ENCODE peak calls at places on chromosome 2, in ten cellular contexts. One of them, this sample, is unnamed.

GRCh38 chr2:241040811-241041334 is 42.5 kb downstream of the SNED1 start:
- DNase-seq in HepG2: no peak
- DNase-seq in IMR-90: no peak
- DNase-seq in astrocyte: no peak
- DNase-seq in HCT116: no peak
- DNase-seq in H1: no peak
- DNase-seq in H9: no peak
- DNase-seq in fibroblast of lung: no peak
- DNase-seq in GM12878: no peak
- DNase-seq in hepatocyte: no peak
- DNase-seq in this sample: no peak

GRCh38 chr2:26471766-26472706 is 5.9 kb downstream of the OTOF start:
- DNase-seq in HepG2: no peak
- DNase-seq in IMR-90: no peak
- DNase-seq in astrocyte: no peak
- DNase-seq in HCT116: no peak
- DNase-seq in H1: no peak
- DNase-seq in H9: no peak
- DNase-seq in fibroblast of lung: no peak
- DNase-seq in GM12878: no peak
- DNase-seq in hepatocyte: no peak
- DNase-seq in this sample: no peak

GRCh38 chr2:216119144-216119543 is 10.0 kb downstream of the XRCC5 start:
- DNase-seq in HepG2: no peak
- DNase-seq in IMR-90: no peak
- DNase-seq in astrocyte: no peak
- DNase-seq in HCT116: no peak
- DNase-seq in H1: no peak
- DNase-seq in H9: no peak
- DNase-seq in fibroblast of lung: peak; percentile 31
- DNase-seq in GM12878: no peak
- DNase-seq in hepatocyte: no peak
- DNase-seq in this sample: no peak

GRCh38 chr2:74379851-74380789 is at the start of gene DCTN1:
- DNase-seq in HepG2: peak; percentile 25
- DNase-seq in IMR-90: peak; percentile 80
- DNase-seq in astrocyte: peak; percentile 70
- DNase-seq in HCT116: no peak
- DNase-seq in H1: peak; percentile 63
- DNase-seq in H9: peak; percentile 69
- DNase-seq in fibroblast of lung: peak; percentile 70
- DNase-seq in GM12878: no peak
- DNase-seq in hepatocyte: peak; percentile 74
- DNase-seq in this sample: no peak

GRCh38 chr2:46913471-46914381 is 1.9 kb downstream of the MCFD2 start:
- DNase-seq in HepG2: peak; percentile 67
- DNase-seq in IMR-90: peak; percentile 78
- DNase-seq in astrocyte: peak; percentile 58
- DNase-seq in HCT116: peak; percentile 27
- DNase-seq in H1: no peak
- DNase-seq in H9: peak; percentile 45
- DNase-seq in fibroblast of lung: peak; percentile 53
- DNase-seq in GM12878: no peak
- DNase-seq in hepatocyte: peak; percentile 35
- DNase-seq in this sample: no peak

GRCh38 chr2:121191191-121192170 is 93.5 kb downstream of the TFCP2L1 start:
- DNase-seq in HepG2: no peak
- DNase-seq in IMR-90: no peak
- DNase-seq in astrocyte: no peak
- DNase-seq in HCT116: no peak
- DNase-seq in H1: no peak
- DNase-seq in H9: no peak
- DNase-seq in fibroblast of lung: no peak
- DNase-seq in GM12878: no peak
- DNase-seq in hepatocyte: no peak
- DNase-seq in this sample: no peak

GRCh38 chr2:16716944-16717343 is 51.3 kb upstream of the CYRIA start:
- DNase-seq in HepG2: no peak
- DNase-seq in IMR-90: no peak
- DNase-seq in astrocyte: no peak
- DNase-seq in HCT116: no peak
- DNase-seq in H1: no peak
- DNase-seq in H9: no peak
- DNase-seq in fibroblast of lung: no peak
- DNase-seq in GM12878: no peak
- DNase-seq in hepatocyte: no peak
- DNase-seq in this sample: no peak

GRCh38 chr2:223633656-223634055 is 31.5 kb upstream of the SCG2 start:
- DNase-seq in HepG2: no peak
- DNase-seq in IMR-90: no peak
- DNase-seq in astrocyte: peak; percentile 17
- DNase-seq in HCT116: no peak
- DNase-seq in H1: no peak
- DNase-seq in H9: no peak
- DNase-seq in fibroblast of lung: no peak
- DNase-seq in GM12878: no peak
- DNase-seq in hepatocyte: no peak
- DNase-seq in this sample: no peak

GRCh38 chr2:59900728-59901452 is 652.6 kb downstream of the BCL11A start:
- DNase-seq in HepG2: no peak
- DNase-seq in IMR-90: no peak
- DNase-seq in astrocyte: no peak
- DNase-seq in HCT116: no peak
- DNase-seq in H1: no peak
- DNase-seq in H9: no peak
- DNase-seq in fibroblast of lung: no peak
- DNase-seq in GM12878: no peak
- DNase-seq in hepatocyte: no peak
- DNase-seq in this sample: no peak

GRCh38 chr2:218883491-218884490 is 3.1 kb downstream of the WNT10A start:
- DNase-seq in HepG2: no peak
- DNase-seq in IMR-90: no peak
- DNase-seq in astrocyte: no peak
- DNase-seq in HCT116: no peak
- DNase-seq in H1: peak; percentile 70
- DNase-seq in H9: no peak
- DNase-seq in fibroblast of lung: no peak
- DNase-seq in GM12878: no peak
- DNase-seq in hepatocyte: peak; percentile 71
- DNase-seq in this sample: no peak

DNA sequence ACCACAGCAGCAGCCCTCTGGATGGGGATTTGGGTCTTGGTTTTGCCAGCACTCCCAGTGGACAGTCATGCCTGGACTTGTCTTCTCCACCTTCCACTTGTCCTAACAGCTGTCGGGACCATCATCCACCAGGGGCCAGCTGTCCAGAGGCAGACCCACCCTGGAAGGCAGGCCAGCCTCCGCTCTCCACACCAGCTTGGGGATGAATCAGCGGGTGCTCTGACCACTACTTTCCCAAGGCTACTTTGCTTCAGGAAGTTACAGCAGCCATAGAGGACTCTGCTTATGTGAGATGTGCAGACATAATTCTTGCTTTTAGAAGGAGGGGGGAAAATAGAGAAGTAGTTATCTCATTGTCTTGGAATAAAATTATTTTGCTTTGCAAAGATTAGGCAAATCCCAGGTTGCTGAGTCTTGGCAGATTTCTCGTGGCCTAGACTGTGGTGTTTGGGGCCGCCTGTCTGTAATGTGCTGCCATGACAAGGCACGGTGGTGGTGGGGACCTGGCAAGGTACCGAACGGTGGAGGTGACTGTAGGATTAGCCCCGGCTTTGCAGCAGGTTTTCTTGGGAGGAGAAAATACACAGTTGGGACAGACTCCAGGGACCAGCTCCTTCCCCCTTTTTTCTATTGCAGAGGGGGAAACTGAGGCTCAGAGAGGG is 148.7 kb downstream of the AGAP1 start:
- DNase-seq in HepG2: no peak
- DNase-seq in IMR-90: peak; percentile 82
- DNase-seq in astrocyte: peak; percentile 71
- DNase-seq in HCT116: no peak
- DNase-seq in H1: no peak
- DNase-seq in H9: no peak
- DNase-seq in fibroblast of lung: peak; percentile 74
- DNase-seq in GM12878: no peak
- DNase-seq in hepatocyte: no peak
- DNase-seq in this sample: no peak
- TF ChIP-seq CTCF in HepG2: no peak
- TF ChIP-seq CTCF in IMR-90: no peak
- TF ChIP-seq CTCF in astrocyte: no peak
- TF ChIP-seq CTCF in HCT116: no peak
- TF ChIP-seq CTCF in H1: peak; percentile 21
- TF ChIP-seq CTCF in H9: peak; percentile 30
- TF ChIP-seq CTCF in fibroblast of lung: no peak
- TF ChIP-seq CTCF in GM12878: no peak
- TF ChIP-seq CTCF in hepatocyte: no peak
- TF ChIP-seq CTCF in this sample: no peak

GRCh38 chr2:61853086-61853847 is 593 bp downstream of the FAM161A start:
- DNase-seq in HepG2: peak; percentile 64
- DNase-seq in IMR-90: no peak
- DNase-seq in astrocyte: peak; percentile 25
- DNase-seq in HCT116: peak; percentile 37
- DNase-seq in H1: no peak
- DNase-seq in H9: peak; percentile 83
- DNase-seq in fibroblast of lung: peak; percentile 52
- DNase-seq in GM12878: no peak
- DNase-seq in hepatocyte: peak; percentile 76
- DNase-seq in this sample: no peak
- H4K20me1 ChIP-seq in HepG2: no peaks in the 10 kb centered on the region
- H4K20me1 ChIP-seq in IMR-90: no peaks in the 10 kb centered on the region
- H4K20me1 ChIP-seq in astrocyte: no peaks in the 10 kb centered on the region
- H4K20me1 ChIP-seq in HCT116: no peaks in the 10 kb centered on the region
- H4K20me1 ChIP-seq in H1: no peaks in the 10 kb centered on the region
- H4K20me1 ChIP-seq in H9: no peaks in the 10 kb centered on the region
- H4K20me1 ChIP-seq in fibroblast of lung: no peaks in the 10 kb centered on the region
- H4K20me1 ChIP-seq in GM12878: no peaks in the 10 kb centered on the region
- H4K20me1 ChIP-seq in hepatocyte: no peaks in the 10 kb centered on the region
- H4K20me1 ChIP-seq in this sample: no peaks in the 10 kb centered on the region

DNA sequence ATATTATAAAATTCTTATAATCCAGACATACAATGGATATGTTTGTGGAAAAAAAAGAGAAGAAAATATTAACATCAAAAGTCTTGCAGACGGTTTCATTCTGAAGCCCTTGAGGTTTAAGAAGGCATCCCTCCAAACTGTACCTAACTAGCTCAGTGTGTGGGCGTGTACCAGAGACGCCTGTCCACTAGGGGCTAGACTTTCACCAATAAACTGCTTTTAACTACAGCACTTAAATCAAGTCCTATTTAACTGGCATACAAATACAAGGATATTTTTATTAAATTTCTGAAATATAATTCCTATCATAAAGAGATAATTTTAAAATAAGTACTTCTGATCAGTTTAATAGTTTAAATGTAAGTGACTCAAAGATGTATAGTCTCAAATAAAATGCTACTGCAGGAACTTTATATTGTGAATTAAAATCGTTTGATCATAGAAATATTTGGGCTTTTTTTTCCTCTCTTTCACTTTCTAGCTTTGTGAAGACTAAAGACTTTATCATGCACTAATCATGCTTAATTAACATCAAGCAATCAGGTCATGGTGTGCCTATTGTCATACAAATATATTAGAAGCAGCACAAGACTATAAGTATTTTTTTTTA is 437.7 kb downstream of the SATB2 start:
- DNase-seq in HepG2: peak; percentile 13
- DNase-seq in IMR-90: peak; percentile 59
- DNase-seq in astrocyte: peak; percentile 47
- DNase-seq in HCT116: peak; percentile 21
- DNase-seq in H1: no peak
- DNase-seq in H9: no peak
- DNase-seq in fibroblast of lung: peak; percentile 72
- DNase-seq in GM12878: no peak
- DNase-seq in hepatocyte: peak; percentile 60
- DNase-seq in this sample: no peak
- TF ChIP-seq CTCF in HepG2: peak; percentile 47
- TF ChIP-seq CTCF in IMR-90: peak; percentile 47
- TF ChIP-seq CTCF in astrocyte: peak; percentile 62
- TF ChIP-seq CTCF in HCT116: peak; percentile 49
- TF ChIP-seq CTCF in H1: peak; percentile 57
- TF ChIP-seq CTCF in H9: peak; percentile 75
- TF ChIP-seq CTCF in fibroblast of lung: peak; percentile 73
- TF ChIP-seq CTCF in GM12878: peak; percentile 37
- TF ChIP-seq CTCF in hepatocyte: peak; percentile 53
- TF ChIP-seq CTCF in this sample: no peak

DNA sequence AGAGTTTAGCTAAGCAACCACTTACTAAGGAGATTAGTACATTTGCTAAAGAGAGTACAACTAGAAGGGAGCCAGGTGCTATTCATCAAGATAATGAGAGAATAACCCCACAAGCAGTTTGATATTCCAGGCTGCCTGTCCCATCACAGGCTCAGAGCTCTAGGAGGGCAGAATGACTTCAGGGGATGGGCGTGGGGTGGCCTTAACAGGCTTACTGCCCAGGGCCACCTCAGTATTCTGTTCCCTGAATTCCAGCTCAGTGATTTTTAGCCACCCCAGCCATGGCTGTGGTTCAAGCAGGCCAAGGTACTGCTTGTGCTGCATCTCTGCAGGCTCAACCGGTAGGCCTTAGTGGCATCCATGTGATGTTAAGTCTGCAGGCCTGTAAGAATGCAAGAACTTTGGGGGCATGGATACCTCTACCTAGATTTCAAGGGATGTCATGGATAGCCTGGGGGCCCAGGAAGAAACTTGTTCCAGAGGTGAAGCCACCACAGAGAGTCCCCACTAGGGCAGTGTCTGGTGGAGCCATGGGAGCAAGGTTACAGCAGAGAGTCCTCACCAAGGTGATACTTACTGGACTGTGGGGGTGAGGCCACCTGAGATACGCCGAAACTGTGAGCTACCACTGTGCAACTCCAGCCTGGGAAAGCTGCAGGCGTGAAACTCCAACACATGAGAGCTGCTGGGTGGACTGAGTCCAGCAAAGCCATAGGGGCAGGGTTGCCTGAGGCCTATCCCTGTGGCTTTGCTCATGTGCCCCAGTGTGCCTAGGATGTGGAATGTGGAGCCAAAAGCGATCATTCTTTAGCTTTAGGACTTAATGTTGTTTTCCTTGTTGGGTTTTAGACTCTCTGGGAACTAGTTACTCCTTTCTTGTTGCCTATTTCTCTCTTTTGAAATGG is 107.7 kb downstream of the EHBP1 start:
- DNase-seq in HepG2: no peak
- DNase-seq in IMR-90: no peak
- DNase-seq in astrocyte: no peak
- DNase-seq in HCT116: no peak
- DNase-seq in H1: no peak
- DNase-seq in H9: no peak
- DNase-seq in fibroblast of lung: no peak
- DNase-seq in GM12878: no peak
- DNase-seq in hepatocyte: no peak
- DNase-seq in this sample: no peak
- H4K20me1 ChIP-seq in HepG2: peaks cover 78% of the 10 kb centered on the region
- H4K20me1 ChIP-seq in IMR-90: peaks cover 15% of the 10 kb centered on the region
- H4K20me1 ChIP-seq in astrocyte: peaks cover 43% of the 10 kb centered on the region
- H4K20me1 ChIP-seq in HCT116: peaks cover 2% of the 10 kb centered on the region
- H4K20me1 ChIP-seq in H1: peaks cover 1% of the 10 kb centered on the region
- H4K20me1 ChIP-seq in H9: no peaks in the 10 kb centered on the region
- H4K20me1 ChIP-seq in fibroblast of lung: peaks cover 2% of the 10 kb centered on the region
- H4K20me1 ChIP-seq in GM12878: no peaks in the 10 kb centered on the region
- H4K20me1 ChIP-seq in hepatocyte: no peaks in the 10 kb centered on the region
- H4K20me1 ChIP-seq in this sample: peaks cover 9% of the 10 kb centered on the region